ENCODE peak calls at places on chromosome 11, in six cellular contexts. B is hypothalamus; K is activated naive CD8-positive, alpha-beta T cell treated with anti-CD3 and anti-CD28 coated beads, Interleukin-2, amount 50 U/mL, for 24 hours; H is HuH-7; L is dorsolateral prefrontal cortex; D is GM03348. Z is an unnamed sample.

GRCh38 chr11:103730151-103730940 is 306.1 kb upstream of the DDI1 start:
- DNase-seq in K (no peak), L (no peak), B (no peak), H (no peak), D (no peak), Z (no peak)

GRCh38 chr11:76728778-76729177 is 54.4 kb upstream of the TSKU start:
- DNase-seq in L (no peak), B (no peak), K (no peak), H (no peak), D (no peak), Z (no peak)

GRCh38 chr11:44082645-44083044 is 12.8 kb upstream of the EXT2 start:
- DNase-seq in D (no peak), L (no peak), B (no peak), K (no peak), H (no peak), Z (no peak)

GRCh38 chr11:117870176-117870952 is 6.1 kb downstream of the FXYD6 start:
- DNase-seq in K (no peak), H (no peak), L (peak; percentile 69), D (no peak), B (peak; percentile 37), Z (no peak)

GRCh38 chr11:35272391-35272821 is 133.4 kb downstream of the CD44 start:
- DNase-seq in D (no peak), H (no peak), K (peak; percentile 60), B (no peak), L (no peak), Z (no peak)

GRCh38 chr11:61613051-61613450 is 32.2 kb upstream of the SYT7 start:
- DNase-seq in D (no peak), H (no peak), L (no peak), K (no peak), B (no peak), Z (no peak)

GRCh38 chr11:124113890-124114289 is 1.4 kb upstream of the VWA5A start:
- DNase-seq in B (no peak), D (no peak), L (no peak), H (no peak), K (no peak), Z (peak; percentile 53)

GRCh38 chr11:64887757-64888405 is 9.5 kb upstream of the EHD1 start:
- DNase-seq in H (peak; percentile 59), L (no peak), K (peak; percentile 90), D (peak; percentile 93), B (peak; percentile 51), Z (peak; percentile 95)

GRCh38 chr11:19924321-19925115 is 211.9 kb downstream of the NAV2 start:
- DNase-seq in H (no peak), K (no peak), B (no peak), D (no peak), L (no peak), Z (no peak)

GRCh38 chr11:66869471-66869870 is 12.6 kb downstream of the LRFN4 start:
- DNase-seq in L (no peak), K (no peak), B (no peak), H (no peak), D (no peak), Z (no peak)

GRCh38 chr11:118998822-118999221 is 884 bp downstream of the CENATAC start:
- DNase-seq in K (no peak), L (no peak), H (no peak), B (no peak), D (peak; percentile 65), Z (no peak)

GRCh38 chr11:57597971-57598830 is 716 bp downstream of the SERPING1 start:
- DNase-seq in L (peak; percentile 51), K (no peak), H (peak; percentile 97), B (peak; percentile 30), D (peak; percentile 95), Z (no peak)